ENCODE peak calls at places on chromosomes 12 and 14, in four cellular contexts. K, S, G and M are unnamed samples.

GRCh38 chr12:10968765-10969456 is 17.8 kb downstream of the TAS2R50 start:
- DNase-seq in K (no peak), G (peak; percentile 69), S (peak; percentile 75), M (no peak)

GRCh38 chr12:54497883-54498282 is 331 bp downstream of the NCKAP1L start:
- DNase-seq in G (no peak), S (no peak), K (no peak), M (peak; percentile 52)

GRCh38 chr12:66929121-66929520 is 250.2 kb upstream of the GRIP1 start:
- DNase-seq in S (no peak), K (no peak), G (no peak), M (no peak)

GRCh38 chr12:89225808-89226368 is 126.4 kb downstream of the DUSP6 start:
- DNase-seq in S (peak; percentile 83), G (peak; percentile 93), K (peak; percentile 83), M (no peak)

GRCh38 chr12:79125358-79125757 is 260.8 kb downstream of the SYT1 start:
- DNase-seq in G (no peak), K (no peak), S (no peak), M (no peak)

GRCh38 chr12:100827901-100828520 is 33.4 kb downstream of the ANO4 start:
- DNase-seq in K (peak; percentile 71), G (peak; percentile 54), S (peak; percentile 31), M (peak; percentile 84)

GRCh38 chr14:58785741-58786140 is 148.0 kb downstream of the DACT1 start:
- DNase-seq in G (no peak), S (no peak), K (no peak), M (no peak)

GRCh38 chr12:57886590-57887363 is 40.2 kb upstream of the CTDSP2 start:
- DNase-seq in G (no peak), S (no peak), K (no peak), M (no peak)

GRCh38 chr14:75515631-75515999 is 6.7 kb upstream of the BATF start:
- DNase-seq in K (no peak), S (no peak), G (no peak), M (peak; percentile 84)

GRCh38 chr14:87368751-87369150 is 624.2 kb downstream of the GALC start:
- DNase-seq in S (no peak), G (no peak), K (no peak), M (no peak)

GRCh38 chr12:82069931-82070514 is 288.2 kb downstream of the CCDC59 start:
- DNase-seq in K (peak; percentile 47), G (no peak), S (no peak), M (no peak)

GRCh38 chr12:103197725-103198388 is 240.4 kb downstream of the ASCL1 start:
- DNase-seq in G (no peak), K (peak; percentile 27), S (no peak), M (no peak)

DNA sequence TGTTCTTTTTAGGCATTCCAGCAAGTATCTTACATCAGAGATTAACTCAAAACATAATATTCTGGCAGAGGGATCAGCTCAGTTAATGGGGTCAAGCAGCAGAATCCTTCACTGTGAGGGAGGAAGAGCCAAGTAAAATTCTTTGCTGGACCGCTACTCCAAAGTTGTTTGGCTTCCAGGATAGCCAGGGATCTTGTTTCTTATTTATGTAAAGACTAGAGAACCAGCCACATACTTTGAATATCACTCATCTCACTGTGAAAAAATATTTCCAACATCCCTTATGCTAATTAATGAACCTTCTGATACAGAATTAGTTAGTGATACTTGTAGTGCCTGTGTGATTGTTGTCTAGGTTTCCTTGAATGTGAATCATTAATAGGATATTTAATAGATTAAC is 94.2 kb downstream of the PLEKHA5 start:
- DNase-seq in S (peak; percentile 90), K (no peak), G (peak; percentile 83), M (no peak)
- H2AFZ ChIP-seq in S (no peak overlapping the region), K (no peak overlapping the region), G (no peak overlapping the region), M (no peak overlapping the region)

GRCh38 chr14:33515441-33515840 is 435.4 kb downstream of the EGLN3 start:
- DNase-seq in S (peak; percentile 61), G (no peak), K (no peak), M (no peak)
- H3K27me3 ChIP-seq in S (no peaks in the 10 kb centered on the region), G (no peaks in the 10 kb centered on the region), K (no peaks in the 10 kb centered on the region), M (no peaks in the 10 kb centered on the region)

GRCh38 chr12:3187846-3188755 is 110.9 kb downstream of the TSPAN9 start:
- DNase-seq in S (no peak), G (no peak), K (no peak), M (no peak)

GRCh38 chr12:3191450-3191849 is 114.3 kb downstream of the TSPAN9 start:
- DNase-seq in S (no peak), G (no peak), K (no peak), M (no peak)

GRCh38 chr12:3190101-3190500 is 112.9 kb downstream of the TSPAN9 start:
- DNase-seq in G (no peak), K (no peak), S (no peak), M (no peak)

GRCh38 chr12:3186546-3187237 is 109.5 kb downstream of the TSPAN9 start:
- DNase-seq in S (no peak), K (no peak), G (peak; percentile 32), M (no peak)

DNA sequence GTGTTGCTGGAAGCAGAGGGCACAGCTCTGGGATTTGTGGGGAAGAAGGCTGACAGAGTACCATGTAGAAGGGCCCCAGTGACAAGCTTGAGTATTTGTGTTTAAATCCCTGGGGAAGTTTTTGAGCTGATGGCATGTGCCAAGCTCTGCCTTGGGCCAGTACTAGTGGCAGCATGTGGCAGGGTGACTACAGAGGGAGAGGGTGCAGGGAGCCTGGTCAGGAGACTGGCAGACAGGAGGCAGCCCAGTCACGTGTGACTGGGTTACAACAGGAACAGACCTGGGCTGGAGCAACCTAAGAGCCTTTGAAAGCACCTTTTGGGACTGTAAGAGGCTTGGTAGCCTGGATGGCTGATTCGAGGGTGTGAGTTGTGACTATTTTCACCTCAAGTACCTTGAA is 112.1 kb downstream of the TSPAN9 start:
- DNase-seq in K (no peak), G (no peak), S (no peak), M (no peak)
- H2AFZ ChIP-seq in K (no peak overlapping the region), G (no peak overlapping the region), S (no peak overlapping the region), M (no peak overlapping the region)

DNA sequence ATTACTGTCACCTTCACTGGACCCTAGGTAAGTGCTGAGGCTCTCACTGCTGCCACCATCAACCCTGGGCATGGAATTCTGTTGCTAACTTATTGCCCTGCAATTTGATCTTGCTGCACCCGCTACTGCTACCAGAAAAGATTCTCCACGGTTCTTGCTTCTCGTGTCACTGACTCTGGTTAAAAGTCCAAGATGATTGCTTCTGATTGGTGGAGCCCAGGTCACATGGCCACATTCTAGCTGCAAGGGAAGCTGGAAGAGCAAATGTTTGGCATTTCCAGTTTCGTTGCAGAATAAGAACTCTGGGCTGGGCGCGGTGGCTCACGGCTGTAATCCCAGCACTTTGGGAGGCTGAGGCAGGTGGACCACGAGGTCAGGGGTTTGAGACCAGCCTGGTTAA is 7.5 kb upstream of the VSX2 start:
- DNase-seq in S (no peak), K (no peak), G (no peak), M (no peak)
- H3K27me3 ChIP-seq in S (peaks cover 53% of the 10 kb centered on the region), K (peaks cover 6% of the 10 kb centered on the region), G (peaks cover 55% of the 10 kb centered on the region), M (no peaks in the 10 kb centered on the region)

GRCh38 chr12:131832393-131833231 is 4.4 kb downstream of the MMP17 start:
- DNase-seq in S (no peak), K (no peak), G (peak; percentile 30), M (no peak)
- H2AFZ ChIP-seq in S (no peak overlapping the region), K (no peak overlapping the region), G (peak overlapping the region; percentile 75), M (no peak overlapping the region)

DNA sequence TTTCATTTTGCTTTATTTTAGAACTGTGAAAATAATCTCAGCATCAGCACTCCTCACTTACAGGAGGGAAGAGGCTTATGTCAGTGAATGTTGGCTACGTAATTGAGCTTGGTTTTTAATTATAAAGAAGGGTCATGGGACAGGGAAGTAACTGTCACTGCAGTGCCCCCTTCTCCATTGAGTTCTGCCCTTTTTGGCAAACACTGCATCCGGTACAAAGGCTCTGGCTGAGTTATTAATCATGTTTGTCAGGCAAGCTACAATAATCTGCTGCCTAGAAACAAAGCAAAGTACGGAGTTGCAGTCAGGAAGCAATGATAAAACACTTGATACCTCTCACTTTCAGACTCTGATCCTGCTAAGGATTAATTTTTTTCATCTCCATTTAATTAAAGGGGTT is 546.7 kb downstream of the SNAPC1 start:
- DNase-seq in S (no peak), K (no peak), G (no peak), M (no peak)
- H3K27me3 ChIP-seq in S (no peaks in the 10 kb centered on the region), K (no peaks in the 10 kb centered on the region), G (no peaks in the 10 kb centered on the region), M (no peaks in the 10 kb centered on the region)

GRCh38 chr14:35404246-35404495 is 378 bp downstream of the NFKBIA start:
- DNase-seq in G (no peak), S (no peak), K (no peak), M (no peak)
- H2AFZ ChIP-seq in G (peak overlapping the region; percentile 83), S (peak overlapping the region; percentile 83), K (peak overlapping the region; percentile 87), M (peak overlapping the region; percentile 98)

GRCh38 chr14:102078344-102078743 is 8.5 kb downstream of the HSP90AA1 start:
- DNase-seq in K (no peak), G (no peak), S (no peak), M (peak; percentile 70)

GRCh38 chr14:102075155-102075554 is 11.7 kb downstream of the HSP90AA1 start:
- DNase-seq in S (no peak), K (no peak), G (no peak), M (peak; percentile 74)

GRCh38 chr14:102076793-102077759 is 9.8 kb downstream of the HSP90AA1 start:
- DNase-seq in K (no peak), S (no peak), G (no peak), M (peak; percentile 82)

GRCh38 chr14:102071283-102071998 is 15.4 kb downstream of the HSP90AA1 start:
- DNase-seq in G (peak; percentile 81), S (peak; percentile 88), K (no peak), M (peak; percentile 44)

GRCh38 chr14:102074415-102074964 is 12.4 kb downstream of the HSP90AA1 start:
- DNase-seq in G (peak; percentile 42), K (no peak), S (no peak), M (peak; percentile 75)
- H3K27me3 ChIP-seq in G (no peaks in the 10 kb centered on the region), K (no peaks in the 10 kb centered on the region), S (no peaks in the 10 kb centered on the region), M (no peaks in the 10 kb centered on the region)